ENCODE peak calls at places on chromosomes 5 and 9, in four cellular contexts. One of them, this sample, is unnamed.

GRCh38 chr5:111147502-111147901 is 55.4 kb downstream of the WDR36 start:
- DNase-seq in NCI-H774: no peak
- DNase-seq in NCI-H146: no peak
- DNase-seq in NCI-H748 treated with DMSO at 0.1 percent for 48 hours: no peak
- DNase-seq in this sample: no peak

GRCh38 chr5:124546643-124547042 is 199.8 kb downstream of the ZNF608 start:
- DNase-seq in NCI-H774: no peak
- DNase-seq in NCI-H146: no peak
- DNase-seq in NCI-H748 treated with DMSO at 0.1 percent for 48 hours: no peak
- DNase-seq in this sample: peak; percentile 12

GRCh38 chr5:149240354-149240998 is 31.2 kb upstream of the AFAP1L1 start:
- DNase-seq in NCI-H774: no peak
- DNase-seq in NCI-H146: no peak
- DNase-seq in NCI-H748 treated with DMSO at 0.1 percent for 48 hours: no peak
- DNase-seq in this sample: no peak

GRCh38 chr9:126146254-126147145 is 180.1 kb upstream of the MVB12B start:
- DNase-seq in NCI-H774: peak; percentile 70
- DNase-seq in NCI-H146: peak; percentile 58
- DNase-seq in NCI-H748 treated with DMSO at 0.1 percent for 48 hours: peak; percentile 89
- DNase-seq in this sample: peak; percentile 9

GRCh38 chr5:75734913-75735789 is 17.9 kb upstream of the POC5 start:
- DNase-seq in NCI-H774: no peak
- DNase-seq in NCI-H146: peak; percentile 17
- DNase-seq in NCI-H748 treated with DMSO at 0.1 percent for 48 hours: peak; percentile 29
- DNase-seq in this sample: no peak

GRCh38 chr9:86413966-86414880 is 60.0 kb upstream of the TUT7 start:
- DNase-seq in NCI-H774: no peak
- DNase-seq in NCI-H146: no peak
- DNase-seq in NCI-H748 treated with DMSO at 0.1 percent for 48 hours: peak; percentile 49
- DNase-seq in this sample: no peak

GRCh38 chr5:91373600-91373999 is 9.5 kb downstream of the ARRDC3 start:
- DNase-seq in NCI-H774: no peak
- DNase-seq in NCI-H146: no peak
- DNase-seq in NCI-H748 treated with DMSO at 0.1 percent for 48 hours: no peak
- DNase-seq in this sample: no peak

GRCh38 chr5:96391921-96392320 is 41.1 kb downstream of the PCSK1 start:
- DNase-seq in NCI-H774: no peak
- DNase-seq in NCI-H146: no peak
- DNase-seq in NCI-H748 treated with DMSO at 0.1 percent for 48 hours: no peak
- DNase-seq in this sample: no peak

GRCh38 chr5:83255268-83255667 is 177.9 kb downstream of the XRCC4 start:
- DNase-seq in NCI-H774: no peak
- DNase-seq in NCI-H146: no peak
- DNase-seq in NCI-H748 treated with DMSO at 0.1 percent for 48 hours: no peak
- DNase-seq in this sample: no peak

GRCh38 chr5:98977723-98978122 is 48.9 kb upstream of the CHD1 start:
- DNase-seq in NCI-H774: no peak
- DNase-seq in NCI-H146: no peak
- DNase-seq in NCI-H748 treated with DMSO at 0.1 percent for 48 hours: no peak
- DNase-seq in this sample: no peak

GRCh38 chr9:127128341-127129072 is 6.1 kb upstream of the ANGPTL2 start:
- DNase-seq in NCI-H774: no peak
- DNase-seq in NCI-H146: no peak
- DNase-seq in NCI-H748 treated with DMSO at 0.1 percent for 48 hours: no peak
- DNase-seq in this sample: peak; percentile 66

GRCh38 chr5:21097661-21098060 is 1109.7 kb upstream of the CDH18 start:
- DNase-seq in NCI-H774: no peak
- DNase-seq in NCI-H146: no peak
- DNase-seq in NCI-H748 treated with DMSO at 0.1 percent for 48 hours: no peak
- DNase-seq in this sample: no peak